ENCODE peak calls at places on chromosome 9, in four cellular contexts. O is foreskin fibroblast, T is GM10248, E is AG10803. R is an unnamed sample.

GRCh38 chr9:127877566-127877998 is at the start of gene AK1:
- DNase-seq in O (peak), T (no peak), E (peak), R (no peak)

GRCh38 chr9:19184144-19184917 is 46.2 kb upstream of the DENND4C start:
- DNase-seq in O (peak), T (peak), E (peak), R (peak)

GRCh38 chr9:117783828-117784227 is 79.6 kb downstream of the TLR4 start:
- DNase-seq in O (no peak), T (peak), E (no peak), R (no peak)

GRCh38 chr9:86239053-86239770 is 20.2 kb downstream of the C9orf153 start:
- DNase-seq in O (no peak), T (no peak), E (no peak), R (no peak)

GRCh38 chr9:40884072-40884901 is 244.2 kb downstream of the FOXD4L6 start:
- DNase-seq in O (no peak), T (peak), E (no peak), R (no peak)

GRCh38 chr9:132485454-132485853 is 75.4 kb downstream of the CFAP77 start:
- DNase-seq in O (no peak), T (no peak), E (no peak), R (no peak)

GRCh38 chr9:134637241-134637640 is 4.4 kb upstream of the COL5A1 start:
- DNase-seq in O (no peak), T (no peak), E (no peak), R (no peak)

GRCh38 chr9:126558051-126558665 is 55.6 kb upstream of the LMX1B start:
- DNase-seq in O (peak), T (peak), E (peak), R (no peak)

GRCh38 chr9:111649016-111649415 is 12.4 kb upstream of the GNG10 start:
- DNase-seq in O (no peak), T (no peak), E (no peak), R (no peak)

GRCh38 chr9:91693226-91693625 is 256.8 kb downstream of the ROR2 start:
- DNase-seq in O (no peak), T (no peak), E (no peak), R (peak)

GRCh38 chr9:36535106-36535505 is 37.6 kb upstream of the MELK start:
- DNase-seq in O (no peak), T (no peak), E (no peak), R (no peak)

GRCh38 chr9:104074876-104075275 is 19.2 kb upstream of the SMC2 start:
- DNase-seq in O (peak), T (no peak), E (peak), R (peak)

GRCh38 chr9:95736370-95736769 is 139.1 kb upstream of the ERCC6L2 start:
- DNase-seq in O (no peak), T (no peak), E (no peak), R (no peak)

GRCh38 chr9:20492772-20493171 is 129.5 kb downstream of the MLLT3 start:
- DNase-seq in O (no peak), T (no peak), E (no peak), R (no peak)

GRCh38 chr9:101246691-101247090 is 138.1 kb downstream of the BAAT start:
- DNase-seq in O (no peak), T (no peak), E (no peak), R (no peak)

GRCh38 chr9:132880311-132880661 is 1.6 kb downstream of the SPACA9 start:
- DNase-seq in O (no peak), T (peak), E (no peak), R (no peak)

GRCh38 chr9:68584110-68585033 is 43.7 kb upstream of the TMEM252 start:
- DNase-seq in O (peak), T (peak), E (peak), R (peak)

GRCh38 chr9:131397100-131397790 is 3.4 kb downstream of the PRRC2B start:
- DNase-seq in O (no peak), T (no peak), E (no peak), R (no peak)

GRCh38 chr9:93061260-93061751 is 2.8 kb downstream of the SUSD3 start:
- DNase-seq in O (no peak), T (no peak), E (no peak), R (no peak)

GRCh38 chr9:137109250-137110146 is 5.0 kb downstream of the DPP7 start:
- DNase-seq in O (no peak), T (peak), E (no peak), R (no peak)

GRCh38 chr9:34744295-34745221 is 34.6 kb upstream of the CCL21 start:
- DNase-seq in O (peak), T (no peak), E (peak), R (peak)

GRCh38 chr9:91207889-91208651 is 153.6 kb downstream of the AUH start:
- DNase-seq in O (no peak), T (peak), E (peak), R (no peak)

GRCh38 chr9:4073371-4073770 is 226.5 kb downstream of the GLIS3 start:
- DNase-seq in O (no peak), T (no peak), E (no peak), R (no peak)

GRCh38 chr9:85431396-85432102 is 310.2 kb downstream of the AGTPBP1 start:
- DNase-seq in O (peak), T (no peak), E (peak), R (no peak)

GRCh38 chr9:132407196-132407595 is 556 bp upstream of the TTF1 start:
- DNase-seq in O (no peak), T (no peak), E (no peak), R (no peak)

GRCh38 chr9:27528886-27529315 is 713 bp downstream of the MOB3B start:
- DNase-seq in O (no peak), T (peak), E (no peak), R (peak)

GRCh38 chr9:98558575-98558974 is 150.2 kb downstream of the GABBR2 start:
- DNase-seq in O (no peak), T (no peak), E (peak), R (no peak)

GRCh38 chr9:128027166-128027539 is 40.0 kb downstream of the NAIF1 start:
- DNase-seq in O (no peak), T (no peak), E (peak), R (no peak)

GRCh38 chr9:78103971-78104433 is 72.4 kb upstream of the GNAQ start:
- DNase-seq in O (no peak), T (no peak), E (no peak), R (no peak)

GRCh38 chr9:37928552-37929430 is 24.9 kb upstream of the SLC25A51 start:
- DNase-seq in O (no peak), T (no peak), E (no peak), R (no peak)

GRCh38 chr9:93893899-93894690 is 61.1 kb downstream of the BARX1 start:
- DNase-seq in O (no peak), T (peak), E (no peak), R (no peak)

GRCh38 chr9:12923472-12924009 is 148.7 kb downstream of the LURAP1L start:
- DNase-seq in O (peak), T (no peak), E (peak), R (no peak)

GRCh38 chr9:88476491-88477271 is 58.3 kb upstream of the NXNL2 start:
- DNase-seq in O (peak), T (no peak), E (peak), R (peak)

GRCh38 chr9:97500263-97500662 is 1.2 kb upstream of the TMOD1 start:
- DNase-seq in O (no peak), T (no peak), E (no peak), R (no peak)

GRCh38 chr9:97502222-97502983 is 937 bp downstream of the TMOD1 start:
- DNase-seq in O (no peak), T (peak), E (no peak), R (peak)

GRCh38 chr9:97500765-97501176 is 695 bp upstream of the TMOD1 start:
- DNase-seq in O (no peak), T (no peak), E (no peak), R (no peak)

GRCh38 chr9:97501972-97502221 is 431 bp downstream of the TMOD1 start:
- DNase-seq in O (no peak), T (no peak), E (no peak), R (no peak)

DNA sequence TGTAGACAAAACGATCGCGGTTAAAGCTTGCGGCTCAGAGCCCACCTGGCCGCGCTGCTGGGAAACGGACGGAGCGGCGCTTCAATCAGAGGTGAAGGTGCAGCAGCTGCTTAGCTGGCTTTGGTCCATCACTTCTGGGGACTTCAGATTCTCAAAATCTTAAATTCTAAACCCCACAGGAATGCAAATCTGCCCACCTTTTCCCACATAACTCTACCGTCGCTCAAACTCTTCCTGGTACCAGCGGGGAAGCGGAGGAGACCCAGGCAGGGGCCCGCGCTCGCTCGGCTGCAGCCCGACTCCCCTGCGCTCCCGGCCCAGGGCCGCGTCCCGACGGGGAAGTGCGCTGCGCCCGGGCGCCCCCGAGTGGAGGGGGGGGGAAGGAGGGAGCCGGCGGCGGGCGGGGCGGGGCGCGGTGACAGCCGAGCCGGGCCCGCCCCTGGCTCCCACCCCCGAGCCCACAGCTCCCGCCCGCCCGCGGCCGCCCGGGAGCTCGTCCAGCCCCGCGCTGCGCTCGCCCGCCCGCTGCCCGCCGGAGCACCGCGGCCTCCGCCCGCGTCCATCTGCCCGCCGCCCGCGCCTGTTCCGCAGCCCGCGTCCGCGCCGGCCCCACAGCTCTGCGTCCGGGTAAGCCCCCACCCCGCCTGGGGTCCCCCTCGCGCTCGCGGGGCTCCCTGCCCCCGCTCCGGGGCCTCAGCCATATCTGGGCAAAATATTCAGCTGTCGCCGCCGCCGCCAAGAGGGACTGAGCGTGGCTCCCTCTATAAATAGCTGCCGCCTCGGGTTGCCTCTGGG is at the start of gene TMOD1:
- DNase-seq in O (peak), T (peak), E (no peak), R (no peak)
- TF ChIP-seq CTCF in O (no peak), T (peak), E (no peak), R (peak)

GRCh38 chr9:70488098-70488792 is 73.8 kb upstream of the KLF9 start:
- DNase-seq in O (no peak), T (no peak), E (no peak), R (no peak)

GRCh38 chr9:70485273-70485858 is 70.9 kb upstream of the KLF9 start:
- DNase-seq in O (no peak), T (no peak), E (no peak), R (no peak)

GRCh38 chr9:70481471-70481870 is 67.0 kb upstream of the KLF9 start:
- DNase-seq in O (no peak), T (no peak), E (no peak), R (no peak)

GRCh38 chr9:70486127-70486526 is 71.7 kb upstream of the KLF9 start:
- DNase-seq in O (no peak), T (no peak), E (no peak), R (no peak)

GRCh38 chr9:70484232-70485130 is 70.0 kb upstream of the KLF9 start:
- DNase-seq in O (peak), T (peak), E (peak), R (peak)
- TF ChIP-seq CTCF in O (peak), T (peak), E (peak), R (peak)

GRCh38 chr9:72843525-72844439 is 109.1 kb downstream of the ALDH1A1 start:
- DNase-seq in O (no peak), T (no peak), E (no peak), R (no peak)

GRCh38 chr9:72839140-72839539 is 113.7 kb downstream of the ALDH1A1 start:
- DNase-seq in O (no peak), T (no peak), E (peak), R (no peak)

GRCh38 chr9:72844440-72844768 is 108.4 kb downstream of the ALDH1A1 start:
- DNase-seq in O (no peak), T (no peak), E (no peak), R (no peak)
- TF ChIP-seq CTCF in O (no peak), T (no peak), E (no peak), R (no peak)

DNA sequence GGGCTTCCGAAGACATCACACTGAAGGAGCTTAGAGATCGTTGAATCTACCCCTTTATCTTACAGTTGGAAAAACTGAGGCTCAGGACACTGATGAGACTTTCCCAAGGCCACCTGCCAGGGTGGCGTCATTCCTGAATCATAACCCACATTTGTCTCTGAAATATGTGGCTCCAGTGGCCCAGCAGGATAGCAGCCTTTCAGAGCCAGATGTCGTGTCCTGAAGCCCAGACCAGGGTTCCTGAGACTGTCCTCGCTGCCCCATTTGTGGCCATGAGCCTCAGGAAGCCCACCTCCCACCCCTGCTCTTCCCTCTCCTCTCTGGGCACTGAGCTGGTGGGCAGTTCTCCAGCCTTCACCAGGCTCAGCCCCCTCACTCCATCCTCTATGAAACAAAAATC is 2.4 kb downstream of the HMCN2 start:
- DNase-seq in O (no peak), T (no peak), E (no peak), R (no peak)
- TF ChIP-seq CTCF in O (no peak), T (no peak), E (no peak), R (no peak)

DNA sequence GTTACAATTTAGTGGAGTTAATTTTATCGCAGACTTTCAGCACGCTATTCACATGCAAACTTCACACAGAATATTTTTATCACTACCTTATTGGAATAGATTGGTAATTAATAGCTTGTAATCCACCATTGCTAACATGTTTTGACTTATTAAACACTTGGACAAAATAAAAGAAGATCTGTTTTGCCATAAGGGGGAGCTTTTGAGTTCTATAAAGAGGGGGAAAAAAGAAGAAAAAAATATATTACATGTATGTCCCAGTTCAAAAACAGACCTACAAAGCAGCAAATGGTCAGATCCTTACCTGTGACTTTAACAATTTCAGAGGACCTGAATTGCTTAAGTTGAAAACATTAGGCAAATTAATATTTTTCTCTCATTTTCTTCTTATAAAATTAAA is 1.2 kb upstream of the PAPPA start:
- DNase-seq in O (no peak), T (no peak), E (peak), R (no peak)
- TF ChIP-seq CTCF in O (peak), T (no peak), E (peak), R (peak)

DNA sequence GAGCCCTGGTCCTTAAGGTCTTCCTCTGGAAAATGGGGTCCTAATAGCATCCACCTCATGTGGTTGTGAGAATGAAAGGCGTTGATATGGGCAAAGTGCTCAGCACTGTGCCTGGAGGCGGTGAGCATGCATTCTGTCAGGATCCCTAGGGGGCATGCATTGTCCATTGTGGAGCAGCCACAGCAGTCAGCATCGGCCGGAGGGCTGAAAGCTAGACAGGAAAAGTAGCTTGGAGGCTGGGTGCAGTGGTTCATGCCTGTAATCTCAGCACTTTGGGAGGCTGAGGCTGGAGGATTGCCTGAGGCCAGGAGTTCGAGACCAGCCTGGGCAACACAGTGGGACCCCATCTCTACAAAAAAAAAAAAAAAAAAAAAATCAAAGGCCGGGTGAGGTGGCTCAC is 122.2 kb downstream of the LHX2 start:
- DNase-seq in O (peak), T (peak), E (peak), R (no peak)
- TF ChIP-seq CTCF in O (peak), T (peak), E (peak), R (peak)

GRCh38 chr9:135729480-135729879 is 27.5 kb downstream of the KCNT1 start:
- DNase-seq in O (no peak), T (no peak), E (no peak), R (no peak)

GRCh38 chr9:135727257-135727875 is 25.4 kb downstream of the KCNT1 start:
- DNase-seq in O (no peak), T (no peak), E (no peak), R (no peak)

GRCh38 chr9:135728436-135729110 is 26.6 kb downstream of the KCNT1 start:
- DNase-seq in O (no peak), T (no peak), E (no peak), R (no peak)

GRCh38 chr9:135724186-135724797 is 22.3 kb downstream of the KCNT1 start:
- DNase-seq in O (no peak), T (no peak), E (no peak), R (no peak)

DNA sequence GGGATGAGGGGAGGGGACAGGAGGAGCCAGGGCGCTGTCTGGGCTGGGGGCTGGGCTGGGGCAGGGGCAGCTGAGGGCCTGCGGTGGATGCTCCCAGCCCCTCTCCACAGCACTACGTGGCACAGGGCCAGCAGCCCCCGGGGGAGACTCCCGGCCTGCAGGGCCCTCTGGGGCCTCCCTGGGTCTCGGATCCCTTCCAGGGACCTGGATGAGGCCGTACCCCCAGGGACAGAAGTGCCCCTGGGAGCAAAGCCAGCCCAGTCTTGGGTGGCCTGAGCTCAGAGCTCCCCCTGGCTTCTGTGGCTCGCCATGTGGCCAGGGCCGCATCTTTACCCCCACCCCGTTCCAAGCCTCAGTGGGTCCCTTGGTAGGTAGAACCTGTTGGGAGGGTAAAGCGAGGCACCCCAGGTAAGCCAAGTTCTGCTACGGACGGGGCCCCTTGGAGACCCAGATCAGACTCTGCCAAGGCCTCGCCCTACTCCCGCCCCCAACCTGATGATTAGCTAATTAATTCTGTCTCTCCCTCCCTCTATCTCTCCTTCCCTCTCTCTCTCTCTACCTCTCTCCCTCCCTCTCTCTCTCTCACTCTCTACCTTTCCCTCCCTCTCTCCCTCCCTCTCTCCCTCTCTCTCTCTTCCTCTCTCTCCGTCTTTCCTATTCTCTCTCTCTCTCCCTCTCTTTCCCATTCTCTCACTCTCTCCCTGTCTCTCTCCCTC is 24.3 kb downstream of the KCNT1 start:
- DNase-seq in O (no peak), T (no peak), E (no peak), R (no peak)
- TF ChIP-seq CTCF in O (no peak), T (peak), E (no peak), R (no peak)